ENCODE peak calls at places on chromosomes 2 and 18, in nine cellular contexts. L is T follicular helper cell; Y is hypothalamus; F is stimulated activated CD4-positive, alpha-beta T cell treated with anti-CD3 and anti-CD28 coated beads, Interleukin-1b, Interleukin-23, amount 100 ng/mL, for 1 hour; G is A549; K is H1; Q is foreskin melanocyte; A is C1 segment of cervical spinal cord; O is cardiac fibroblast. R is an unnamed sample.

GRCh38 chr2:1743396-1744150 is 742 bp downstream of the PXDN start:
- DNase-seq in F (no peak), A (no peak), G (no peak), Q (no peak), Y (no peak), O (peak), K (no peak), L (no peak), R (peak)

GRCh38 chr2:134218928-134219707 is 34.8 kb upstream of the MGAT5 start:
- DNase-seq in L (peak), Y (no peak), G (no peak), A (no peak), O (no peak), Q (peak), K (no peak), F (no peak), R (no peak)

GRCh38 chr2:113069676-113070605 is 2.2 kb downstream of the IL1F10 start:
- DNase-seq in A (no peak), Y (no peak), Q (no peak), K (no peak), L (no peak), F (no peak), G (no peak), O (no peak), R (no peak)

GRCh38 chr2:68319397-68320117 is at the start of gene CNRIP1:
- DNase-seq in G (peak), Q (peak), L (no peak), O (peak), A (peak), K (no peak), Y (peak), F (no peak), R (peak)

GRCh38 chr18:3451989-3452749 is 2.2 kb downstream of the TGIF1 start:
- DNase-seq in Y (peak), O (peak), K (no peak), G (peak), Q (no peak), F (peak), A (peak), L (no peak), R (no peak)

GRCh38 chr2:38394903-38395341 is 17.8 kb upstream of the ATL2 start:
- DNase-seq in O (peak), Y (no peak), L (no peak), F (no peak), G (no peak), Q (peak), K (no peak), A (no peak), R (no peak)

GRCh38 chr2:230877737-230878598 is 13.2 kb downstream of the ITM2C start:
- DNase-seq in A (no peak), L (no peak), O (no peak), Q (no peak), Y (no peak), F (no peak), G (no peak), K (no peak), R (no peak)

GRCh38 chr2:26805241-26805676 is 19.4 kb downstream of the CENPA start:
- DNase-seq in O (peak), F (no peak), G (peak), L (no peak), Q (peak), K (no peak), Y (no peak), A (no peak), R (peak)

GRCh38 chr2:30447149-30448045 is at the start of gene LCLAT1:
- DNase-seq in K (no peak), Y (peak), F (peak), G (peak), O (peak), L (peak), Q (peak), A (peak), R (peak)

GRCh38 chr2:230865324-230865765 is 603 bp downstream of the ITM2C start:
- DNase-seq in O (peak), L (no peak), F (no peak), Y (no peak), K (no peak), G (no peak), A (no peak), Q (no peak), R (peak)

GRCh38 chr2:26438526-26438925 is 36.8 kb downstream of the DRC1 start:
- DNase-seq in L (no peak), Y (no peak), G (no peak), O (peak), K (no peak), F (no peak), Q (no peak), A (no peak), R (no peak)

GRCh38 chr18:41058351-41059125 is 896.5 kb upstream of the PIK3C3 start:
- DNase-seq in F (no peak), Q (no peak), A (no peak), O (no peak), K (no peak), Y (no peak), G (no peak), L (no peak), R (no peak)

GRCh38 chr2:72722492-72723090 is 103.2 kb downstream of the EXOC6B start:
- DNase-seq in O (peak), A (no peak), L (no peak), Y (no peak), K (no peak), Q (no peak), F (no peak), G (no peak), R (peak)

GRCh38 chr2:69741281-69742169 is at the start of gene ANXA4:
- DNase-seq in L (peak), Y (peak), A (no peak), G (peak), F (peak), K (peak), O (peak), Q (peak), R (peak)

GRCh38 chr2:106095478-106096392 is 98.4 kb downstream of the UXS1 start:
- DNase-seq in Q (no peak), O (no peak), A (no peak), K (no peak), Y (no peak), G (no peak), F (no peak), L (peak), R (no peak)

GRCh38 chr18:39976771-39977170 is 1978.3 kb upstream of the PIK3C3 start:
- DNase-seq in A (no peak), F (no peak), Y (no peak), Q (no peak), K (no peak), G (no peak), L (no peak), O (no peak), R (no peak)

GRCh38 chr2:393711-394696 is 106.1 kb upstream of the ALKAL2 start:
- DNase-seq in G (peak), Y (peak), K (peak), F (peak), A (no peak), L (peak), O (no peak), Q (no peak), R (no peak)

GRCh38 chr2:229370484-229370883 is 99.4 kb upstream of the PID1 start:
- DNase-seq in Y (no peak), O (peak), K (no peak), L (no peak), G (no peak), F (no peak), A (no peak), Q (no peak), R (no peak)

GRCh38 chr2:176129013-176129796 is at the start of gene HOXD8:
- DNase-seq in Q (peak), A (no peak), F (no peak), L (no peak), K (no peak), O (peak), G (peak), Y (no peak), R (no peak)